ENCODE peak calls at places on chromosomes 3 and 15, in nine cellular contexts. One of them, this sample, is unnamed.
A peak's percentile ranks its signal among the peaks of the same experiment; 100 is the strongest.

GRCh38 chr3:43178891-43179366 is 73.0 kb upstream of the POMGNT2 start:
- DNase-seq in body of pancreas: peak; percentile 64
- DNase-seq in GM23338: no peak
- DNase-seq in stomach: peak; percentile 43
- DNase-seq in astrocyte of the cerebellum: no peak
- DNase-seq in IMR-90: peak; percentile 52
- DNase-seq in foreskin fibroblast: peak; percentile 69
- DNase-seq in sigmoid colon: no peak
- DNase-seq in cardiac muscle cell: no peak
- DNase-seq in this sample: no peak

GRCh38 chr15:60390231-60390630 is 7.6 kb downstream of the ANXA2 start:
- DNase-seq in body of pancreas: no peak
- DNase-seq in GM23338: no peak
- DNase-seq in stomach: no peak
- DNase-seq in astrocyte of the cerebellum: no peak
- DNase-seq in IMR-90: no peak
- DNase-seq in foreskin fibroblast: no peak
- DNase-seq in sigmoid colon: no peak
- DNase-seq in cardiac muscle cell: no peak
- DNase-seq in this sample: no peak

GRCh38 chr3:46449755-46450552 is 14.8 kb downstream of the LTF start:
- DNase-seq in body of pancreas: no peak
- DNase-seq in GM23338: peak; percentile 74
- DNase-seq in stomach: no peak
- DNase-seq in astrocyte of the cerebellum: no peak
- DNase-seq in IMR-90: peak; percentile 8
- DNase-seq in foreskin fibroblast: peak; percentile 7
- DNase-seq in sigmoid colon: no peak
- DNase-seq in cardiac muscle cell: peak; percentile 9
- DNase-seq in this sample: no peak

GRCh38 chr3:45480871-45481270 is 92.5 kb downstream of the LARS2 start:
- DNase-seq in body of pancreas: no peak
- DNase-seq in GM23338: no peak
- DNase-seq in stomach: no peak
- DNase-seq in astrocyte of the cerebellum: no peak
- DNase-seq in IMR-90: no peak
- DNase-seq in foreskin fibroblast: no peak
- DNase-seq in sigmoid colon: no peak
- DNase-seq in cardiac muscle cell: no peak
- DNase-seq in this sample: no peak

GRCh38 chr3:115986555-115987207 is 363.4 kb downstream of the GAP43 start:
- DNase-seq in body of pancreas: no peak
- DNase-seq in GM23338: peak; percentile 80
- DNase-seq in stomach: no peak
- DNase-seq in astrocyte of the cerebellum: no peak
- DNase-seq in IMR-90: peak; percentile 34
- DNase-seq in foreskin fibroblast: no peak
- DNase-seq in sigmoid colon: no peak
- DNase-seq in cardiac muscle cell: peak; percentile 17
- DNase-seq in this sample: peak; percentile 25

GRCh38 chr15:64443747-64444621 is 16.4 kb upstream of the ZNF609 start:
- DNase-seq in body of pancreas: peak; percentile 41
- DNase-seq in GM23338: no peak
- DNase-seq in stomach: no peak
- DNase-seq in astrocyte of the cerebellum: peak; percentile 87
- DNase-seq in IMR-90: peak; percentile 92
- DNase-seq in foreskin fibroblast: peak; percentile 55
- DNase-seq in sigmoid colon: peak; percentile 9
- DNase-seq in cardiac muscle cell: peak; percentile 88
- DNase-seq in this sample: no peak

GRCh38 chr15:68676011-68676605 is 97.3 kb downstream of the CORO2B start:
- DNase-seq in body of pancreas: no peak
- DNase-seq in GM23338: no peak
- DNase-seq in stomach: peak; percentile 39
- DNase-seq in astrocyte of the cerebellum: no peak
- DNase-seq in IMR-90: no peak
- DNase-seq in foreskin fibroblast: no peak
- DNase-seq in sigmoid colon: peak; percentile 37
- DNase-seq in cardiac muscle cell: no peak
- DNase-seq in this sample: no peak

GRCh38 chr3:55160241-55160877 is 232.5 kb upstream of the LRTM1 start:
- DNase-seq in body of pancreas: peak; percentile 35
- DNase-seq in GM23338: no peak
- DNase-seq in stomach: peak; percentile 27
- DNase-seq in astrocyte of the cerebellum: peak; percentile 100
- DNase-seq in IMR-90: peak; percentile 100
- DNase-seq in foreskin fibroblast: peak; percentile 100
- DNase-seq in sigmoid colon: no peak
- DNase-seq in cardiac muscle cell: peak; percentile 91
- DNase-seq in this sample: no peak

GRCh38 chr3:150254199-150254786 is 153.8 kb upstream of the TSC22D2 start:
- DNase-seq in body of pancreas: no peak
- DNase-seq in GM23338: no peak
- DNase-seq in stomach: no peak
- DNase-seq in astrocyte of the cerebellum: no peak
- DNase-seq in IMR-90: no peak
- DNase-seq in foreskin fibroblast: no peak
- DNase-seq in sigmoid colon: no peak
- DNase-seq in cardiac muscle cell: no peak
- DNase-seq in this sample: no peak

GRCh38 chr3:150253622-150254021 is 154.5 kb upstream of the TSC22D2 start:
- DNase-seq in body of pancreas: no peak
- DNase-seq in GM23338: no peak
- DNase-seq in stomach: no peak
- DNase-seq in astrocyte of the cerebellum: no peak
- DNase-seq in IMR-90: no peak
- DNase-seq in foreskin fibroblast: no peak
- DNase-seq in sigmoid colon: no peak
- DNase-seq in cardiac muscle cell: no peak
- DNase-seq in this sample: no peak

GRCh38 chr3:150256336-150256735 is 151.8 kb upstream of the TSC22D2 start:
- DNase-seq in body of pancreas: no peak
- DNase-seq in GM23338: no peak
- DNase-seq in stomach: no peak
- DNase-seq in astrocyte of the cerebellum: no peak
- DNase-seq in IMR-90: no peak
- DNase-seq in foreskin fibroblast: no peak
- DNase-seq in sigmoid colon: no peak
- DNase-seq in cardiac muscle cell: no peak
- DNase-seq in this sample: no peak

GRCh38 chr3:150256782-150257181 is 151.3 kb upstream of the TSC22D2 start:
- DNase-seq in body of pancreas: no peak
- DNase-seq in GM23338: no peak
- DNase-seq in stomach: no peak
- DNase-seq in astrocyte of the cerebellum: no peak
- DNase-seq in IMR-90: no peak
- DNase-seq in foreskin fibroblast: no peak
- DNase-seq in sigmoid colon: no peak
- DNase-seq in cardiac muscle cell: no peak
- DNase-seq in this sample: no peak

GRCh38 chr3:150255416-150255815 is 152.7 kb upstream of the TSC22D2 start:
- DNase-seq in body of pancreas: peak; percentile 81
- DNase-seq in GM23338: no peak
- DNase-seq in stomach: peak; percentile 76
- DNase-seq in astrocyte of the cerebellum: no peak
- DNase-seq in IMR-90: no peak
- DNase-seq in foreskin fibroblast: no peak
- DNase-seq in sigmoid colon: peak; percentile 86
- DNase-seq in cardiac muscle cell: no peak
- DNase-seq in this sample: no peak
- H3K4me3 ChIP-seq in body of pancreas: no peak overlapping the region
- H3K4me3 ChIP-seq in GM23338: no peak overlapping the region
- H3K4me3 ChIP-seq in stomach: no peak overlapping the region
- H3K4me3 ChIP-seq in astrocyte of the cerebellum: no peak overlapping the region
- H3K4me3 ChIP-seq in IMR-90: no peak overlapping the region
- H3K4me3 ChIP-seq in foreskin fibroblast: no peak overlapping the region
- H3K4me3 ChIP-seq in sigmoid colon: no peak overlapping the region
- H3K4me3 ChIP-seq in cardiac muscle cell: no peak overlapping the region
- H3K4me3 ChIP-seq in this sample: no peak overlapping the region

DNA sequence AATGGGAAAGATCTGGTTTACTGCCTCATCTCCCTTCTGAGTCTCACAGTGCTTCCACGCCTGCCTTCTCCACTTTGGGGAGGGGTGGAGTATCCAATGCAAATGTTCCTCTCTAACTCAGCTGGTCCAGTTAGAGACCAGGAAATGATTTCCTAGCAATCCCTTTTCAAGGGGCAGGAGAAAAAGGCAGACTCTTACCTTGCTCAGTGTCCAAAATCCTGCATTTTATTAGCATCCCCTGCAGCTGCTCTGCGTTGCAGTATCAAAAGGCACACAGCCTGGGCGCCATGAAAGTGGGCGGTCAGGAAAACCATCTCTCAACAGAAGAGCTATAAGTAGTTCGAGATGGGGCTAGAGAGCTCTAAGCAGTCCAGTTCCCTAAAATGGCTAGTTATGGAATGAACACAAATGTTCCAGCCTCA is 451.6 kb downstream of the FOXP1 start:
- DNase-seq in body of pancreas: no peak
- DNase-seq in GM23338: no peak
- DNase-seq in stomach: no peak
- DNase-seq in astrocyte of the cerebellum: no peak
- DNase-seq in IMR-90: no peak
- DNase-seq in foreskin fibroblast: no peak
- DNase-seq in sigmoid colon: no peak
- DNase-seq in cardiac muscle cell: no peak
- DNase-seq in this sample: no peak
- H3K4me3 ChIP-seq in body of pancreas: no peak overlapping the region
- H3K4me3 ChIP-seq in GM23338: no peak overlapping the region
- H3K4me3 ChIP-seq in stomach: peak overlapping the region; percentile 49
- H3K4me3 ChIP-seq in astrocyte of the cerebellum: no peak overlapping the region
- H3K4me3 ChIP-seq in IMR-90: no peak overlapping the region
- H3K4me3 ChIP-seq in foreskin fibroblast: no peak overlapping the region
- H3K4me3 ChIP-seq in sigmoid colon: peak overlapping the region; percentile 51
- H3K4me3 ChIP-seq in cardiac muscle cell: peak overlapping the region; percentile 6
- H3K4me3 ChIP-seq in this sample: no peak overlapping the region

DNA sequence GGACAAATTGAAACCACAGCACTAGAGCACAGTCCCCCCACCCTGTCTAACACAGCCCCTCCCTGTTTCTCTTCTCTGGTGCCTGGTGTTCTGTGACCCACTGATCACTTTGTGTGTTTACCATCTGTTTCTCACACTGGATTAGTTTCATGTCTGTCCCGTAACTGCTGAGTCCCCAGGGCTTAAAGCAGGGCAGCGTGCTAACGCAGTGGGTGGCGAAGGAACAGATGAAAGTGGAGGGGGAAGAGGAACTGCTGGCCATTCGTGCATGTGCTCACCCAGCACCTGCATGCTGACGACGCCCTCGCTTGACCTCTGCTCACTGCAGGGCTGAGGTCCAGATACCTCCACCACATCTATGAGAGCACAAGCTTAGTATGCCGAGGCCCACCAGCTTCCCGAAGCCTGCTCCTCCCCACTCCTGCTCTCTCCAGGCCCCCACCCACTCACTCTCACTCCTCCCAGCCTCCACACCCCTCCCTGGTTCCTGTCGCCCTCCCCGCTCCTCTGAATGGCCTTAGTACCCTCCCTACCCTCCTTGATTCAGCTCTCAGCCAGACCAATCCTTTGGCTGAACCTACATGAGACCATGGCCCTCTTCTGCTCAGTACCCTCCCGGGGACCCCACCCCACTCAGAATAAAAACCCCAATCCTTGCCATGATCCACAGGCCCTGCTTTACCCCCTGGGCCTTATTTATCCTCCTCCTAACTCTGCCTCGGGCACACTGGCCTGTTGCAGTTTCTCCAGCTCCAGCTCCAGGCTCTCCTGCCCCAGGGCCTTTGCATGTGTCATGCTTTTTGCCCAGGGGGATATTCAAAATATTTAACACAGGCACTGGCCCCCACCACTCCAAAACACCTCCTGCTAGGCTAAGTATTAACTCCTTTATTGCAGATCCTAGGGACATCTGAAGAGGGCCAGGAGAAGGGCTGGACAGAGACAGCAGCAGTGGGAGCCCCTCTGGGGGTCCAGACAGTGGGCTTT is 15.1 kb upstream of the IQSEC1 start:
- DNase-seq in body of pancreas: no peak
- DNase-seq in GM23338: no peak
- DNase-seq in stomach: no peak
- DNase-seq in astrocyte of the cerebellum: no peak
- DNase-seq in IMR-90: no peak
- DNase-seq in foreskin fibroblast: no peak
- DNase-seq in sigmoid colon: no peak
- DNase-seq in cardiac muscle cell: no peak
- DNase-seq in this sample: no peak
- H3K4me3 ChIP-seq in body of pancreas: no peak overlapping the region
- H3K4me3 ChIP-seq in GM23338: no peak overlapping the region
- H3K4me3 ChIP-seq in stomach: no peak overlapping the region
- H3K4me3 ChIP-seq in astrocyte of the cerebellum: no peak overlapping the region
- H3K4me3 ChIP-seq in IMR-90: no peak overlapping the region
- H3K4me3 ChIP-seq in foreskin fibroblast: no peak overlapping the region
- H3K4me3 ChIP-seq in sigmoid colon: no peak overlapping the region
- H3K4me3 ChIP-seq in cardiac muscle cell: no peak overlapping the region
- H3K4me3 ChIP-seq in this sample: no peak overlapping the region

GRCh38 chr15:71116942-71117341 is 1.7 kb downstream of the THSD4 start:
- DNase-seq in body of pancreas: peak; percentile 20
- DNase-seq in GM23338: no peak
- DNase-seq in stomach: no peak
- DNase-seq in astrocyte of the cerebellum: no peak
- DNase-seq in IMR-90: no peak
- DNase-seq in foreskin fibroblast: peak; percentile 24
- DNase-seq in sigmoid colon: no peak
- DNase-seq in cardiac muscle cell: no peak
- DNase-seq in this sample: no peak

GRCh38 chr15:71116366-71116765 is 1.1 kb downstream of the THSD4 start:
- DNase-seq in body of pancreas: no peak
- DNase-seq in GM23338: peak; percentile 33
- DNase-seq in stomach: no peak
- DNase-seq in astrocyte of the cerebellum: no peak
- DNase-seq in IMR-90: peak; percentile 38
- DNase-seq in foreskin fibroblast: no peak
- DNase-seq in sigmoid colon: no peak
- DNase-seq in cardiac muscle cell: no peak
- DNase-seq in this sample: no peak

GRCh38 chr15:71114887-71115566 is at the start of gene THSD4:
- DNase-seq in body of pancreas: peak; percentile 70
- DNase-seq in GM23338: peak; percentile 91
- DNase-seq in stomach: peak; percentile 75
- DNase-seq in astrocyte of the cerebellum: no peak
- DNase-seq in IMR-90: peak; percentile 72
- DNase-seq in foreskin fibroblast: peak; percentile 67
- DNase-seq in sigmoid colon: peak; percentile 77
- DNase-seq in cardiac muscle cell: peak; percentile 81
- DNase-seq in this sample: peak; percentile 58

GRCh38 chr15:71114066-71114680 is 1.1 kb upstream of the THSD4 start:
- DNase-seq in body of pancreas: no peak
- DNase-seq in GM23338: peak; percentile 69
- DNase-seq in stomach: no peak
- DNase-seq in astrocyte of the cerebellum: no peak
- DNase-seq in IMR-90: no peak
- DNase-seq in foreskin fibroblast: no peak
- DNase-seq in sigmoid colon: no peak
- DNase-seq in cardiac muscle cell: no peak
- DNase-seq in this sample: no peak

DNA sequence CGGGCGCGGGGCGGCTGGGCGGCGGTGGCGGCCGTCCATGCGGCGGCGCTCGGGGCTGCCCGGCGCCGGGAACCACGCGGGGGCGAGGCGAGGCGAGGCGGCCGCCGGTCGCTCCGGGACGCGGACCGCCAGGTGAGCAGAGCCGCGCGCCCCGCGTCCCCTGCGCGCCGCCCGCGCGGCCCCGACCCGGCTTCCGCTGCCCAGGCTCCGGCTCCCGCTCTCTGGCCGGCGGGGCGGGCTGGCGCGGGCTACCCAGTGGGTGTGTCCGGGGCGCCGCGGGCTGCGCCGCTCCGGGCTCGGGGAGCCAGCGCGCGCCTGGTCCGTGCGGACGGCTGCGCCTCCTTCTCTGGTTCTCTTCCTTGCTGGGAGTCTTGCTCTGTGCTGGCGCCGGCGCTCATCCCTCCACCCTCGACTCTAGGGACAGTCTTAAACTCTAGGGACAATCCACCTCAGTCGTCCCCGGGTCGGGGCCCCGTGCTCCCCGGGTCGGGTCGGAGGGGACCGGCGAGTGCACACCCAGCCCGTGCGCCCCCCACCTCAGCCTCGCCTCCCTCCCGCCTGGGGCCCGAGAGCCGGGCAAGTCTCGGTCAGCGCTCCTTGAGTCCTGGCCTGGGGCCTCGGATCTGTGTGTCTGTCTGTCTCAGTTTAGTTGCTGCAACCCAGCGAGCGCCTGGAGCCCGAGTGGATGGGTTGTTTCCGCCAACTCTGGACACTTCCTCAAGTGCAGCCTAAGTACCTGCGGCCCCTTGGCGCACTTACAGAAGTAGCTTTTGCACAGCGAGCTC is 488 bp downstream of the THSD4 start:
- DNase-seq in body of pancreas: peak; percentile 42
- DNase-seq in GM23338: peak; percentile 67
- DNase-seq in stomach: peak; percentile 66
- DNase-seq in astrocyte of the cerebellum: no peak
- DNase-seq in IMR-90: peak; percentile 58
- DNase-seq in foreskin fibroblast: no peak
- DNase-seq in sigmoid colon: no peak
- DNase-seq in cardiac muscle cell: peak; percentile 67
- DNase-seq in this sample: no peak
- H3K4me3 ChIP-seq in body of pancreas: peak overlapping the region; percentile 19
- H3K4me3 ChIP-seq in GM23338: peak overlapping the region; percentile 93
- H3K4me3 ChIP-seq in stomach: peak overlapping the region; percentile 67
- H3K4me3 ChIP-seq in astrocyte of the cerebellum: peak overlapping the region; percentile 66
- H3K4me3 ChIP-seq in IMR-90: peak overlapping the region; percentile 96
- H3K4me3 ChIP-seq in foreskin fibroblast: peak overlapping the region; percentile 84
- H3K4me3 ChIP-seq in sigmoid colon: peak overlapping the region; percentile 40
- H3K4me3 ChIP-seq in cardiac muscle cell: peak overlapping the region; percentile 67
- H3K4me3 ChIP-seq in this sample: peak overlapping the region; percentile 46

This sample was measured in iPS DF 6.9.